ENCODE peak calls at places on chromosomes 13 and 19, in eight cellular contexts. O is neural crest cell, C is IMR-90, X is AG10803, J is NCI-H1092, W is psoas muscle, F is NCI-H226, T is activated T-cell treated with anti-CD3 and anti-CD28 coated beads for 1 hour. Z is an unnamed sample.

GRCh38 chr19:49553451-49554271 is 25.9 kb downstream of the RCN3 start:
- DNase-seq in O (no peak), C (peak; percentile 69), X (peak; percentile 63), J (no peak), W (no peak), F (no peak), T (peak; percentile 45), Z (no peak)

GRCh38 chr13:99281811-99282263 is 23.7 kb upstream of the GPR18 start:
- DNase-seq in O (no peak), C (no peak), X (peak; percentile 71), J (no peak), W (peak; percentile 74), F (no peak), T (peak; percentile 26), Z (peak; percentile 96)

GRCh38 chr19:49390978-49391304 is 2.9 kb downstream of the KASH5 start:
- DNase-seq in O (no peak), C (no peak), X (no peak), J (no peak), W (no peak), F (no peak), T (no peak), Z (no peak)

GRCh38 chr19:9857920-9858746 is 23.0 kb downstream of the PIN1 start:
- DNase-seq in O (no peak), C (no peak), X (no peak), J (no peak), W (no peak), F (no peak), T (no peak), Z (no peak)

GRCh38 chr13:98909016-98909415 is 68.8 kb downstream of the DOCK9 start:
- DNase-seq in O (no peak), C (peak; percentile 14), X (no peak), J (no peak), W (no peak), F (no peak), T (no peak), Z (no peak)

GRCh38 chr13:113548778-113549621 is 35.6 kb upstream of the TFDP1 start:
- DNase-seq in O (no peak), C (no peak), X (no peak), J (no peak), W (no peak), F (no peak), T (no peak), Z (no peak)

GRCh38 chr19:41697198-41697855 is 9.3 kb upstream of the CEACAM7 start:
- DNase-seq in O (no peak), C (no peak), X (no peak), J (no peak), W (no peak), F (no peak), T (no peak), Z (no peak)

GRCh38 chr13:21661097-21661496 is 9.8 kb upstream of the FGF9 start:
- DNase-seq in O (no peak), C (no peak), X (no peak), J (no peak), W (no peak), F (no peak), T (no peak), Z (no peak)

GRCh38 chr19:14073232-14073924 is 792 bp downstream of the MISP3 start:
- DNase-seq in O (peak; percentile 73), C (peak; percentile 82), X (peak; percentile 79), J (peak; percentile 59), W (peak; percentile 83), F (peak; percentile 71), T (peak; percentile 63), Z (no peak)

GRCh38 chr13:108621421-108621820 is 8.0 kb upstream of the MYO16 start:
- DNase-seq in O (no peak), C (no peak), X (no peak), J (no peak), W (no peak), F (no peak), T (no peak), Z (no peak)

GRCh38 chr19:19537321-19538048 is 580 bp upstream of the CILP2 start:
- DNase-seq in O (no peak), C (no peak), X (no peak), J (no peak), W (no peak), F (no peak), T (no peak), Z (no peak)

GRCh38 chr13:47705185-47705584 is 295.9 kb downstream of the SUCLA2 start:
- DNase-seq in O (no peak), C (no peak), X (no peak), J (no peak), W (no peak), F (no peak), T (no peak), Z (no peak)

GRCh38 chr19:47049307-47049700 is 880 bp upstream of the TMEM160 start:
- DNase-seq in O (no peak), C (peak; percentile 44), X (peak; percentile 84), J (no peak), W (no peak), F (peak; percentile 75), T (no peak), Z (no peak)